ENCODE peak calls at places on chromosomes 7 and 10, in five cellular contexts. E is upper lobe of right lung, Y is right lobe of liver, S is right atrium auricular region, C is mammary epithelial cell. W is an unnamed sample.
A peak's percentile ranks its signal among the peaks of the same experiment; 100 is the strongest.

GRCh38 chr7:101420436-101420835 is 57.8 kb downstream of the COL26A1 start:
- DNase-seq in Y (no peak), S (no peak), E (no peak), C (no peak), W (no peak)

GRCh38 chr7:54904986-54905385 is 113.8 kb upstream of the EGFR start:
- DNase-seq in C (no peak), S (no peak), Y (no peak), E (no peak), W (no peak)

GRCh38 chr10:114998993-114999392 is 61.0 kb downstream of the TRUB1 start:
- DNase-seq in Y (no peak), E (no peak), S (no peak), C (no peak), W (no peak)

GRCh38 chr10:23172846-23173548 is 19.1 kb upstream of the PTF1A start:
- DNase-seq in S (no peak), Y (no peak), E (no peak), C (peak; percentile 12), W (no peak)

GRCh38 chr7:48173313-48173712 is 2.1 kb downstream of the ABCA13 start:
- DNase-seq in C (no peak), Y (no peak), S (no peak), E (no peak), W (no peak)

GRCh38 chr7:25860206-25860881 is 291.7 kb upstream of the NFE2L3 start:
- DNase-seq in E (no peak), Y (no peak), C (peak; percentile 65), S (no peak), W (no peak)

GRCh38 chr10:68516766-68517165 is 10.6 kb downstream of the SLC25A16 start:
- DNase-seq in S (no peak), E (no peak), Y (no peak), C (no peak), W (no peak)

GRCh38 chr10:88347597-88348304 is 235.4 kb downstream of the RNLS start:
- DNase-seq in E (no peak), Y (no peak), C (no peak), S (no peak), W (no peak)

GRCh38 chr10:96971324-96971723 is 139.2 kb downstream of the LCOR start:
- DNase-seq in Y (no peak), C (no peak), E (no peak), S (no peak), W (no peak)

GRCh38 chr7:35613150-35613549 is 81.8 kb downstream of the HERPUD2 start:
- DNase-seq in C (no peak), Y (no peak), E (no peak), S (no peak), W (no peak)

GRCh38 chr10:99532194-99532593 is 548 bp upstream of the NKX2-3 start:
- DNase-seq in S (no peak), E (no peak), Y (no peak), C (no peak), W (no peak)

GRCh38 chr7:80467069-80467468 is 44.8 kb downstream of the GNAT3 start:
- DNase-seq in C (no peak), S (no peak), Y (no peak), E (no peak), W (no peak)

GRCh38 chr10:122126763-122127659 is 138.0 kb downstream of the TACC2 start:
- DNase-seq in C (peak; percentile 73), S (no peak), Y (no peak), E (no peak), W (no peak)

GRCh38 chr10:130336612-130337304 is 200.6 kb downstream of the GLRX3 start:
- DNase-seq in Y (no peak), C (no peak), S (peak; percentile 18), E (no peak), W (no peak)

GRCh38 chr10:24209421-24209770 is 458 bp downstream of the KIAA1217 start:
- DNase-seq in S (peak; percentile 62), Y (no peak), E (no peak), C (peak; percentile 70), W (no peak)

GRCh38 chr7:73774923-73775322 is 4.9 kb upstream of the CLDN3 start:
- DNase-seq in Y (no peak), S (no peak), E (no peak), C (peak; percentile 20), W (no peak)

GRCh38 chr7:92631067-92631829 is 41.1 kb upstream of the FAM133B start:
- DNase-seq in C (no peak), E (no peak), S (no peak), Y (no peak), W (no peak)

GRCh38 chr10:23081156-23081833 is 14.1 kb upstream of the MSRB2 start:
- DNase-seq in S (no peak), Y (no peak), E (no peak), C (peak; percentile 27), W (no peak)

GRCh38 chr7:75642810-75643486 is 95.8 kb downstream of the HIP1 start:
- DNase-seq in S (no peak), E (peak; percentile 69), C (peak; percentile 50), Y (no peak), W (peak; percentile 58)

GRCh38 chr10:124603376-124604213 is 140.6 kb downstream of the FAM53B start:
- DNase-seq in Y (peak; percentile 53), E (no peak), C (no peak), S (no peak), W (peak; percentile 75)
- H3K4me3 ChIP-seq in Y (no peak overlapping the region), E (no peak overlapping the region), C (no peak overlapping the region), S (no peak overlapping the region), W (no peak overlapping the region)

GRCh38 chr7:129069021-129069420 is 14.1 kb upstream of the TNPO3 start:
- DNase-seq in E (no peak), Y (no peak), S (no peak), C (no peak), W (no peak)
- H3K4me1 ChIP-seq in E (no peaks in the 10 kb centered on the region), Y (no peaks in the 10 kb centered on the region), S (no peaks in the 10 kb centered on the region), C (peaks cover 8% of the 10 kb centered on the region), W (no peaks in the 10 kb centered on the region)

GRCh38 chr7:50305697-50306300 is 1.3 kb downstream of the IKZF1 start:
- DNase-seq in Y (no peak), C (no peak), S (no peak), E (no peak), W (no peak)
- H3K27me3 ChIP-seq in Y (no peaks in the 10 kb centered on the region), C (peaks cover 39% of the 10 kb centered on the region), S (peaks cover 3% of the 10 kb centered on the region), E (peaks cover 22% of the 10 kb centered on the region), W (no peaks in the 10 kb centered on the region)

GRCh38 chr7:4707980-4708411 is 25.9 kb downstream of the FOXK1 start:
- DNase-seq in Y (no peak), C (no peak), E (no peak), S (no peak), W (no peak)

GRCh38 chr7:4709187-4709586 is 27.1 kb downstream of the FOXK1 start:
- DNase-seq in E (no peak), C (no peak), S (no peak), Y (no peak), W (no peak)

GRCh38 chr7:4703532-4703931 is 21.4 kb downstream of the FOXK1 start:
- DNase-seq in E (no peak), Y (no peak), S (no peak), C (no peak), W (no peak)

GRCh38 chr7:4707134-4707651 is 25.1 kb downstream of the FOXK1 start:
- DNase-seq in Y (no peak), E (no peak), C (no peak), S (no peak), W (no peak)

GRCh38 chr7:4706384-4707032 is 24.4 kb downstream of the FOXK1 start:
- DNase-seq in C (no peak), S (no peak), E (no peak), Y (no peak), W (no peak)
- H3K4me3 ChIP-seq in C (no peak overlapping the region), S (no peak overlapping the region), E (no peak overlapping the region), Y (no peak overlapping the region), W (no peak overlapping the region)

GRCh38 chr10:52459097-52459496 is 145.0 kb downstream of the DKK1 start:
- DNase-seq in C (no peak), E (no peak), Y (no peak), S (no peak), W (no peak)
- H3K4me1 ChIP-seq in C (peaks cover 15% of the 10 kb centered on the region), E (no peaks in the 10 kb centered on the region), Y (no peaks in the 10 kb centered on the region), S (no peaks in the 10 kb centered on the region), W (no peaks in the 10 kb centered on the region)

GRCh38 chr10:14185501-14186045 is 145.2 kb downstream of the FRMD4A start:
- DNase-seq in C (peak; percentile 100), S (no peak), Y (no peak), E (no peak), W (no peak)
- H3K27me3 ChIP-seq in C (peaks cover 5% of the 10 kb centered on the region), S (no peaks in the 10 kb centered on the region), Y (no peaks in the 10 kb centered on the region), E (peaks cover 20% of the 10 kb centered on the region), W (no peaks in the 10 kb centered on the region)

DNA sequence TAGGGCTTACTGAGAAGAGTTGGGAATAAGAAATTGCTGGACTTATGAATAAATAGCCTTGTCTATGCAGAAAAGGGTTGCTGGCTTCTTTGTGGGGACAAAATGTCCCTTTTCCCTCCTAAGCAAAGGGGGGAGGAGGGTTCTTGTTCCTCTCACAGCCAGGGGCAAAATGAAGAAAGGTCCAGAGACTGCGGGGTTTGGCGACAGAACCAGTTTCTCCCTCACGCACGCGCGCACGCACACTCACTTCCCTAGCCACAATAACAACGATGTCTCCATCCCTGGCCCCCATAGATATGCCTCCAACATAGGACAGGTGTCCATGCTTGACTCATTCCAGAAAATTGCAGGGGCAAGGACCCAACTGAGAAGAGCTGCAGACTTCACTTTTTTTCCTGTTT is 3.3 kb downstream of the ZMIZ1 start:
- DNase-seq in Y (no peak), S (no peak), C (no peak), E (no peak), W (no peak)
- H3K4me3 ChIP-seq in Y (peak overlapping the region; percentile 96), S (peak overlapping the region; percentile 92), C (peak overlapping the region; percentile 12), E (peak overlapping the region; percentile 87), W (no peak overlapping the region)

W was measured in aorta.